ENCODE peak calls at places on chromosomes 11 and 22, in seven cellular contexts. One of them, this sample, is unnamed.

GRCh38 chr11:316891-317291 is 3.1 kb downstream of the IFITM1 start:
- DNase-seq in GM12878: no peak
- DNase-seq in H1: no peak
- DNase-seq in SK-N-SH: no peak
- DNase-seq in HCT116: no peak
- DNase-seq in T47D: no peak
- DNase-seq in K562: no peak
- DNase-seq in this sample: no peak

GRCh38 chr22:17724241-17724640 is 50.0 kb downstream of the BID start:
- DNase-seq in SK-N-SH: no peak
- DNase-seq in K562: no peak
- DNase-seq in GM12878: no peak
- DNase-seq in T47D: no peak
- DNase-seq in HCT116: no peak
- DNase-seq in H1: no peak
- DNase-seq in this sample: no peak

GRCh38 chr11:57762235-57762866 is 749 bp downstream of the CTNND1 start:
- DNase-seq in HCT116: no peak
- DNase-seq in T47D: no peak
- DNase-seq in GM12878: no peak
- DNase-seq in H1: no peak
- DNase-seq in K562: peak; percentile 46
- DNase-seq in SK-N-SH: peak; percentile 39
- DNase-seq in this sample: no peak

GRCh38 chr11:86790867-86791849 is 9.2 kb upstream of the PRSS23 start:
- DNase-seq in GM12878: no peak
- DNase-seq in K562: no peak
- DNase-seq in SK-N-SH: no peak
- DNase-seq in T47D: no peak
- DNase-seq in H1: no peak
- DNase-seq in HCT116: no peak
- DNase-seq in this sample: no peak

GRCh38 chr11:82229346-82229745 is 504.3 kb downstream of the FAM181B start:
- DNase-seq in SK-N-SH: peak; percentile 7
- DNase-seq in H1: no peak
- DNase-seq in K562: no peak
- DNase-seq in T47D: peak; percentile 38
- DNase-seq in GM12878: no peak
- DNase-seq in HCT116: no peak
- DNase-seq in this sample: peak; percentile 12

GRCh38 chr11:7439921-7440320 is 45.4 kb upstream of the OLFML1 start:
- DNase-seq in GM12878: no peak
- DNase-seq in HCT116: no peak
- DNase-seq in T47D: no peak
- DNase-seq in H1: no peak
- DNase-seq in SK-N-SH: no peak
- DNase-seq in K562: no peak
- DNase-seq in this sample: no peak

GRCh38 chr11:2385156-2386151 is 8.3 kb downstream of the CD81 start:
- DNase-seq in H1: no peak
- DNase-seq in SK-N-SH: no peak
- DNase-seq in K562: no peak
- DNase-seq in T47D: no peak
- DNase-seq in GM12878: peak; percentile 36
- DNase-seq in HCT116: no peak
- DNase-seq in this sample: no peak

GRCh38 chr11:80980221-80980620 is 1539.4 kb upstream of the TENM4 start:
- DNase-seq in T47D: no peak
- DNase-seq in H1: no peak
- DNase-seq in GM12878: no peak
- DNase-seq in HCT116: no peak
- DNase-seq in SK-N-SH: no peak
- DNase-seq in K562: no peak
- DNase-seq in this sample: no peak

GRCh38 chr11:31442086-31442485 is 67.3 kb downstream of the IMMP1L start:
- DNase-seq in H1: no peak
- DNase-seq in GM12878: no peak
- DNase-seq in SK-N-SH: no peak
- DNase-seq in K562: no peak
- DNase-seq in HCT116: no peak
- DNase-seq in T47D: no peak
- DNase-seq in this sample: peak; percentile 4

GRCh38 chr11:66112640-66113098 is 42.6 kb downstream of the PACS1 start:
- DNase-seq in H1: no peak
- DNase-seq in GM12878: no peak
- DNase-seq in SK-N-SH: no peak
- DNase-seq in HCT116: no peak
- DNase-seq in T47D: no peak
- DNase-seq in K562: no peak
- DNase-seq in this sample: no peak

GRCh38 chr11:81959341-81959740 is 774.3 kb downstream of the FAM181B start:
- DNase-seq in SK-N-SH: no peak
- DNase-seq in H1: no peak
- DNase-seq in K562: no peak
- DNase-seq in GM12878: no peak
- DNase-seq in T47D: no peak
- DNase-seq in HCT116: no peak
- DNase-seq in this sample: no peak

GRCh38 chr11:10892250-10892649 is 34.4 kb upstream of the ZBED5 start:
- DNase-seq in H1: no peak
- DNase-seq in K562: no peak
- DNase-seq in SK-N-SH: no peak
- DNase-seq in HCT116: no peak
- DNase-seq in GM12878: no peak
- DNase-seq in T47D: no peak
- DNase-seq in this sample: no peak

GRCh38 chr11:35615911-35616900 is 2.1 kb upstream of the FJX1 start:
- DNase-seq in GM12878: no peak
- DNase-seq in T47D: peak; percentile 56
- DNase-seq in SK-N-SH: peak; percentile 52
- DNase-seq in H1: no peak
- DNase-seq in HCT116: no peak
- DNase-seq in K562: peak; percentile 62
- DNase-seq in this sample: peak; percentile 27

GRCh38 chr11:102488208-102488607 is 35.6 kb upstream of the TMEM123 start:
- DNase-seq in GM12878: no peak
- DNase-seq in H1: no peak
- DNase-seq in K562: no peak
- DNase-seq in SK-N-SH: no peak
- DNase-seq in HCT116: no peak
- DNase-seq in T47D: no peak
- DNase-seq in this sample: no peak

DNA sequence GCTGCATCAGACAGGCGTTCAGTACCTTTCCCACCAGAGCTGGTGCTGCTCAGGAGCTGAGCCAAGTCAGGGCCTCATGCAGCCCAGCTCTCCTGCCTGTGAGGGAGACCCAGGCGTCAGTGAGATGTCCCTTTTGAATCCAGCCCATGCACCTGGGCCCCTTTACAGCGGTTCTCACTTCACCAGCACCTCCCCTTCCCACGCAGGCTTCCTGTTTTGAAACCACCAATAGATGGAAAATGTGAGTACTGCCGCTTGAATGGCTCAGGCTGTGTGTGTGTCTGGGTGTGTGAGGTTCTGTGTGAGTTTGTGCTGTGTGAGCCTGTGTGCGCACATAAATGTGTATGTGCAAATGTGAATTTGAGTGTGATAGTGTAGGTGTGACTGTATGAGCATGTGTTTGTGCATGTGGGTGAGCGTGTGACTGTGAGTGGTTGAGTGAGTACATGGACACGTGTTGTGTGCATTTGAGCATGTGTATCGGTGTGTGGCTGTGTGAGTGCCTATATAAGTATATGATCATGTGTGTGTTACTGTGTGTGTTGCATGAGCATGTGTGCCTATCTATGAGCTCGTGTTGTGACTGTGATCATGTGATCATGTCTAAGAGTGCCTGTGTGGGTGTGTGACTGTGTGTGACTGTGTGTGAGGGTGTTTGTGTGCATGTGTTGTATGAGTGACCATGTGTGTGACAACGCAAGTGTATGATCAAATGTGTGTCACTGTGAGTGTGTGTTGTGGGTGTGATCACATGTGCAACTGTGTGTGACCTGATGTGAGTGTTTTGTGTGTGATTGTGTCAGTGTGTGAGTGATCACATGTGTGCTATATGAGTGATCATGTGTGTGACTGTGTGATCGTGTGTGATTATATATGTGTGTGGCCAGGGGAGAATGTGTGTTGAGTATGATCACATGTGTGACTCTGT is 88.7 kb downstream of the UBASH3B start:
- DNase-seq in T47D: no peak
- DNase-seq in SK-N-SH: no peak
- DNase-seq in H1: no peak
- DNase-seq in K562: no peak
- DNase-seq in HCT116: no peak
- DNase-seq in GM12878: peak; percentile 55
- DNase-seq in this sample: no peak
- TF ChIP-seq JUND in T47D: no peak
- TF ChIP-seq JUND in SK-N-SH: no peak
- TF ChIP-seq JUND in H1: no peak
- TF ChIP-seq JUND in K562: no peak
- TF ChIP-seq JUND in HCT116: no peak
- TF ChIP-seq JUND in GM12878: no peak
- TF ChIP-seq JUND in this sample: no peak

DNA sequence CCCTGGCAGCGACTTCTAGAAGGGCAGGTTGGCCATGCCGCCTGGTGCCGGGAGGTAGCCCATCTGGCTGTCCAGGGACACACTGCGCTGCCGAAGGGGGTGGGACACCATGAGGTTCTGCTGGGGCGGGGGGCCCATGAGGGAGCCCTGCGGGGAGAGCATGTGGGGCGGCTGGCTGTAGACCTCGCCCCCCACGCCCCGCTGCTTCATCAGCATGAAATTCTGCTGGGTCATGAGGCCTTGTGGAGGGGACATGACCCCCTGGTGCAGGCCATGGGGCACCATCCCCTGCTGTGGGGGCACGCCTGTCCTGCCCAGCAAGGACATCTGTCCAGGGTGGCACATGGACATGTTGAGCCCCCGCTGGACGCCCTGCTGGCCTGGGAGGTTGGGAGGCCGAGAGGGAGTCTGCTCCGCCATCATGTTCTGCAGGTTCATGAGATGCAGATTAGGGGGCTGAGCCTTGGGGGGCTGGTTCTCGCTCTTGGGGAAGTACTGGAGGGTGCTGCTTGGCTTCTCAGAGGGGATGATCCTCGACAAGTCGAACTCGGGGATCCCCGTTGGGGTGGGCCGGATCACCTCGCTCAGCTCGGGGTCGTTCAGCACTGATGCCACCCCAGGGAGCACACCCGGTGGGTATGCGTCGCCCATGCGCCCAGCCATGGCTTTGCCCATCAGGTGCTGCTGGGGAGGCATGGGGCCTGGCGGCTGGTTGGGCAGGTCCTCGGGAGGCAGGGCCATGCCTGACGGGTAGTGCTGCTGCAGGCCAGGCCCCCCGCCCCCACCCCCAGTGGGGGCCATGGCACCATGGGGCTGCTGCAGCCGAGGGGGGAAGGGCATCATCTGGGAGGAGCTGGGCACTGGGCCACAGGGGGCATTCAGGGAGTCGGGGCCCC is 15.0 kb downstream of the CXCR5 start:
- DNase-seq in HCT116: no peak
- DNase-seq in H1: no peak
- DNase-seq in T47D: no peak
- DNase-seq in SK-N-SH: no peak
- DNase-seq in K562: no peak
- DNase-seq in GM12878: no peak
- DNase-seq in this sample: no peak
- TF ChIP-seq JUND in HCT116: peak; percentile 18
- TF ChIP-seq JUND in H1: no peak
- TF ChIP-seq JUND in T47D: no peak
- TF ChIP-seq JUND in SK-N-SH: no peak
- TF ChIP-seq JUND in K562: no peak
- TF ChIP-seq JUND in GM12878: no peak
- TF ChIP-seq JUND in this sample: no peak

DNA sequence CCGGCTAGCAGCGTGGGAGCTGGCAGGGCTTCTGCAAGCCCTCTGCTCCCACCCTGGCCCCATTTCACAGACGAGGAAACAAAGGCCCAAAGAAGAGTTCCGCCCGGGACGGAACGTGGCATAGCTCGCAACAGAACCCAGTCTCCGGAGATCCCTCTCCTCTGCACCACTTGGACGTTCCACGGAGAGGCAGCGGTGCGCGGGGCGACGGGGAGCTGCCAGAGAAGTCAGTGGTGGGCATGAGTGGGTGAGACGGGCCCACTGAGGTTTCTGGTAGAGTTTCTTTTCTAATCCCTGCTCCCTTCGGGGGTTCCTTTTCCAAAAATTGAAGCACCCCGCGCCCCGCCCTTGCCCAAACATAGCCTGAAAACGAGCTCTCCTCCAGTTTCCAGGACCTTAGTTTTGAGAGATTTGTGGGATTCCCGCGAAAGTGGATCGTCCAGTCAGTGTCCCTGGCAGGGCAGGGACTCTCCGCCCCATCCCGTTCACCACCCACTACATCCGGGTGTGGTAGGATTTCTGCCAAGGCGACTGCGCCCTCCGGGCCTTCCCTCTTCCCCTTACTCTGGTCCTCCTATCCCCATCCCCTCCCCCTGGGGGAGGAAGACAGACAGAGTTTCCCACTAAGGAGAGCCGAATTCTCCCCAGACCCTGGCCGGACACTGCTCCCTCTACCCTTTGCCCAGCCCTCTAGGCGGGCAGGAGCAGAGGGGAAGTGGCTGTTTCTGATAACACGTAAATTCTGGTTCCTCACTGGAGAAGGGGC is 764 bp upstream of the NECTIN1 start:
- DNase-seq in HCT116: peak; percentile 32
- DNase-seq in K562: no peak
- DNase-seq in SK-N-SH: peak; percentile 85
- DNase-seq in T47D: peak; percentile 96
- DNase-seq in H1: peak; percentile 62
- DNase-seq in GM12878: no peak
- DNase-seq in this sample: no peak
- TF ChIP-seq JUND in HCT116: no peak
- TF ChIP-seq JUND in K562: no peak
- TF ChIP-seq JUND in SK-N-SH: no peak
- TF ChIP-seq JUND in T47D: no peak
- TF ChIP-seq JUND in H1: no peak
- TF ChIP-seq JUND in GM12878: no peak
- TF ChIP-seq JUND in this sample: no peak

DNA sequence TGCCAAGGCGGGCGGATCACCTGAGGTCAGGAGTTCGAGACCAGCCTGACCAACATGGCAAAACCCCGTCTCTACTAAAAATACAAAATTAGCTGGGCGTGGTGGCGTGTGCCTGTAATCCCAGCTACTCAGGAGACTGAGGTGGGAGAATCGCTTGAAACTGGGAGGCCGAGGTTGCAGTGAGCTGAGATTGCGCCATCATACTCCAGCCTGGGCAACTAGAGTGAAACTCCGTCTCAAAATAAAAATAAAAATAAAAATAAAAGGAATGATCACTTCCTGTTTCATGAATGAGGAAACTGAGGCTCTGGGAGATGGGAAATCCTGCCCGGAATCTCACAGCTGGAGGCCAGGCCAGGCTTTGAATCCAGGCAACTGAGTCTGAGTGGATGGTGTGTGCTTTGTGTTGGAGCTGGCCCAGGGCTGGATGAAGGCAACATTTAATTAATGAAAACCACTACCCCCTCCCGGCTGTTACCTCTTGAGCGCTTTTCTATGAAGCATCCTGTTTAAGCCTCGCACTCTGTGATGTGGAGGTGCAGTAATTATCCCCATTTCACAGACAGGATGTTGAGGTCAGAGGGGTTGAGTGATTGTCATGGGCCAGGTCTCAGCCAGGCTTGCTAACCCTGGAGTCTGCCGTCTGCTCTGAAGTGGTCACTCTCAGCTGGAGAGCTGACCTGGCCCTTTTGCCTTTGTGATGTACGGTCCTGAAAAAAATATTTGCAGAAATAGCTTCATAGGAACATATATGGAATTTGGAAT is 27.8 kb downstream of the LRP5 start:
- DNase-seq in HCT116: no peak
- DNase-seq in K562: no peak
- DNase-seq in H1: no peak
- DNase-seq in GM12878: peak; percentile 44
- DNase-seq in T47D: no peak
- DNase-seq in SK-N-SH: no peak
- DNase-seq in this sample: no peak
- TF ChIP-seq JUND in HCT116: no peak
- TF ChIP-seq JUND in K562: no peak
- TF ChIP-seq JUND in H1: no peak
- TF ChIP-seq JUND in GM12878: no peak
- TF ChIP-seq JUND in T47D: no peak
- TF ChIP-seq JUND in SK-N-SH: no peak
- TF ChIP-seq JUND in this sample: no peak